ENCODE peak calls at places on chromosomes 7 and 10, in seven cellular contexts. Z is NT2/D1, I is kidney, M is neural progenitor cell, K is spleen, O is thoracic aorta, G is breast epithelium. F is an unnamed sample.

GRCh38 chr7:47265621-47266020 is 316.3 kb downstream of the TNS3 start:
- DNase-seq in M (no peak), O (no peak), Z (no peak), K (no peak), I (no peak), G (no peak), F (no peak)

GRCh38 chr7:5758753-5759330 is 22.6 kb downstream of the RNF216 start:
- DNase-seq in M (no peak), O (no peak), I (no peak), Z (no peak), G (no peak), K (no peak), F (no peak)

GRCh38 chr10:79488303-79488702 is 24.0 kb upstream of the EIF5AL1 start:
- DNase-seq in M (no peak), I (peak; percentile 90), G (peak; percentile 80), O (peak; percentile 43), Z (peak; percentile 25), K (no peak), F (no peak)

GRCh38 chr10:47322300-47323061 is at the start of gene GDF2:
- DNase-seq in Z (no peak), G (no peak), K (no peak), O (no peak), I (peak; percentile 65), M (no peak), F (no peak)

GRCh38 chr10:14010083-14010551 is 320.6 kb downstream of the FRMD4A start:
- DNase-seq in O (no peak), G (no peak), M (peak; percentile 27), K (no peak), Z (no peak), I (no peak), F (peak; percentile 38)

GRCh38 chr10:101137271-101137670 is 6.2 kb downstream of the TLX1 start:
- DNase-seq in I (peak; percentile 13), O (no peak), G (no peak), Z (no peak), K (no peak), M (no peak), F (no peak)

GRCh38 chr7:139855498-139856270 is 26.6 kb downstream of the TBXAS1 start:
- DNase-seq in O (no peak), K (peak; percentile 81), M (no peak), Z (no peak), I (no peak), G (no peak), F (no peak)

GRCh38 chr7:15424468-15424867 is 137.3 kb downstream of the AGMO start:
- DNase-seq in G (no peak), O (no peak), I (no peak), M (no peak), K (no peak), Z (no peak), F (no peak)

GRCh38 chr7:45590679-45591057 is 16.5 kb downstream of the ADCY1 start:
- DNase-seq in K (peak; percentile 72), O (no peak), I (peak; percentile 42), M (no peak), Z (no peak), G (no peak), F (no peak)

GRCh38 chr7:42869131-42870020 is 42.5 kb downstream of the C7orf25 start:
- DNase-seq in K (no peak), I (no peak), M (no peak), Z (no peak), O (no peak), G (no peak), F (no peak)

GRCh38 chr7:127107601-127108007 is 145.1 kb downstream of the GRM8 start:
- DNase-seq in I (no peak), M (peak; percentile 90), K (no peak), Z (peak; percentile 79), G (no peak), O (no peak), F (peak; percentile 92)

GRCh38 chr10:80333985-80334384 is 22.6 kb downstream of the DYDC1 start:
- DNase-seq in Z (no peak), O (no peak), K (no peak), M (no peak), I (no peak), G (no peak), F (no peak)

GRCh38 chr10:11447571-11447970 is 163.9 kb downstream of the USP6NL start:
- DNase-seq in I (no peak), O (no peak), K (no peak), M (no peak), G (no peak), Z (no peak), F (no peak)

GRCh38 chr7:25669954-25670841 is 441.9 kb upstream of the NPVF start:
- DNase-seq in K (no peak), Z (no peak), O (no peak), I (no peak), M (no peak), G (peak; percentile 66), F (no peak)

GRCh38 chr10:103792547-103792946 is 62.8 kb downstream of the SH3PXD2A start:
- DNase-seq in G (no peak), O (no peak), M (no peak), K (no peak), I (no peak), Z (no peak), F (no peak)

GRCh38 chr7:54879776-54880175 is 120.8 kb upstream of the SEC61G start:
- DNase-seq in I (no peak), O (no peak), G (no peak), M (no peak), K (no peak), Z (no peak), F (no peak)

GRCh38 chr7:147605326-147605725 is 985.2 kb upstream of the C7orf33 start:
- DNase-seq in K (no peak), G (no peak), M (no peak), Z (no peak), O (no peak), I (no peak), F (no peak)

GRCh38 chr10:29443745-29444523 is 155.1 kb downstream of the LYZL1 start:
- DNase-seq in M (no peak), I (no peak), Z (no peak), K (no peak), G (no peak), O (no peak), F (no peak)
- H3K4me1 ChIP-seq in M (no peaks in the 10 kb centered on the region), I (no peaks in the 10 kb centered on the region), Z (peaks cover 3% of the 10 kb centered on the region), K (peaks cover 13% of the 10 kb centered on the region), G (no peaks in the 10 kb centered on the region), O (peaks cover 11% of the 10 kb centered on the region), F (peaks cover 9% of the 10 kb centered on the region)

DNA sequence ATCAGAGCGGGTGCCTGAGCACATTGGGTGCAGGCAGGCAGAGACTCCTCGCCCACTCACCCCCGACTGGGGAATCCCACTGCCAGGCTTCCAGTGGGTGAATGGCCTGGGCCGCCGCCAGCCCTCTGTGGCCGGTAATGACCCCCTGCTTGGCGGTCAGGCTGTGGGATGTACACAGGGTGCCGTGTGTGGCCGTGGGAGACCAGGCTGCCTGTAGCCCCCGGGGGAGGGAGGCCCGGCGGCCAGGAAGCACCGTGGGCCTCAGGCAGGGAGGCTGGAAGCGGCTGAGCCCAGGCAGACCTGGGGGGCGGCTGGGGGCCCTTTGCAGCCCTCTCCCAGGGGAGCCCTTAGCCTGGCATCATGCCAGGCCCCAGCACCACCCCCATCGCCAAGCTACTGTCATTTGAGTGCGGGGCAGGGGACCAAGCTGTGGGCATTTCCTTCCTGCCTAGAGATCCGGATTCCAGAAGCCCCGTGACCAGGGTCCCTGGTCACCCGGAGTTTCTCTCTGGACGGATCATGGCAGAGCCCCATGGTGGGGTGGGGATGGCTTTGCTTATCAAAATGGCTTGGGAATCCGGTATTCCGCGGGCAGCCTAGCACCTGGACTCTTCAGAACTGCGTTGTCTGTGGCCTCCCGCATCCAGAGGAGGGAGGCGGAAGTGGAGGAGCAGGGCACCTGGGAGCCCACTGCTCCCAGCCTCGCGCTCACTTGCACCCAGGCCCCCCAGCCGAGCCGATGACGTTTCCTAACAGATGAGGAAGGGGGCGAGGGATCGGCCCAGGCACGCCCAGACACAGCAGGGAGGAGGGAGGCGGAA is 1.1 kb downstream of the TTYH3 start:
- DNase-seq in M (peak; percentile 57), K (peak; percentile 89), I (peak; percentile 89), O (no peak), G (peak; percentile 60), Z (no peak), F (no peak)
- H3K4me1 ChIP-seq in M (peaks cover 9% of the 10 kb centered on the region), K (peaks cover 80% of the 10 kb centered on the region), I (peaks cover 31% of the 10 kb centered on the region), O (peaks cover 58% of the 10 kb centered on the region), G (peaks cover 20% of the 10 kb centered on the region), Z (peaks cover 40% of the 10 kb centered on the region), F (peaks cover 16% of the 10 kb centered on the region)

DNA sequence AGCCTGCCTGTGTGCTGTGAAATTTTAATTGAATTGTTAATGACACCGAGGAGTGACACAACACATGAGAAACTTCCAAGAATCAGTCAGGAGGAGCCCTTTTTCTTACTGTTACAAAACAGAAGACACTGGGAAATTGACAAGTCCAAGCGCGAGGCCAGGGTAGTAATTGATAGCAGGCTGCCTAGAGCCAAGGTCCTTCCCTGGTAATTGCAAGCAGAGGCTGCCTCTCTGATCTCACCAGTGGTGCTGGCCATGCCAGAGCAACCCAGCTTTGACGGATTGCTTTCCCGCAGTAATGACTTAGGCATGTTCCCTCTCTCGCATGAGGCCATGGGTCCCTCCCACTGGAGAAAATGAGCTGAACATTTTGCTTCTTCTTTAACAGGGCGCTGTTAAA is 111.5 kb downstream of the LRMDA start:
- DNase-seq in G (peak; percentile 18), I (no peak), Z (no peak), M (peak; percentile 47), K (no peak), O (peak; percentile 45), F (peak; percentile 26)
- H3K4me1 ChIP-seq in G (no peaks in the 10 kb centered on the region), I (no peaks in the 10 kb centered on the region), Z (no peaks in the 10 kb centered on the region), M (peaks cover 76% of the 10 kb centered on the region), K (peaks cover 23% of the 10 kb centered on the region), O (peaks cover 59% of the 10 kb centered on the region), F (peaks cover 45% of the 10 kb centered on the region)

GRCh38 chr10:99983280-99983988 is 26.3 kb downstream of the DNMBP start:
- DNase-seq in K (no peak), G (no peak), Z (no peak), M (no peak), O (no peak), I (no peak), F (no peak)
- H3K4me1 ChIP-seq in K (peaks cover 63% of the 10 kb centered on the region), G (no peaks in the 10 kb centered on the region), Z (no peaks in the 10 kb centered on the region), M (peaks cover 16% of the 10 kb centered on the region), O (no peaks in the 10 kb centered on the region), I (peaks cover 34% of the 10 kb centered on the region), F (no peaks in the 10 kb centered on the region)

DNA sequence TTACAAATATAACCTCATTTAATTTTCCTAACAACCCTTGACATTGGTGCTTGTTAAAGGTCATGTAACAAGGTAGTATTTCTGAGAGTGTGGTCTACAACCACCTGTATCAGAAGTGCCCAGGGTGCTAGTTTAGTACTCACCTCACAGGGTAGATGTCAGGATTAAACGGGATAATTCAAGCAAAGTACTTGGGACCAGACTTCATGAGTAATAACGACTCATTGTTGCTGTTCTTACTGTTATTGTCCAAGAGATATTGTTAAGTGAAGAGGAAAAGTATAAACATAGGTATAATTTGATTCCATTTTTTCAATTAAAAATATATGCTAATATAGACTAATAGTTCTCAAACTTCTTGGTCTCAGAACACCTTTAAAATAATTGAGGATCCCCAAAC is 179.3 kb downstream of the WNT2 start:
- DNase-seq in O (no peak), K (no peak), M (no peak), Z (no peak), I (no peak), G (no peak), F (no peak)
- H3K4me1 ChIP-seq in O (no peaks in the 10 kb centered on the region), K (peaks cover 4% of the 10 kb centered on the region), M (peaks cover 8% of the 10 kb centered on the region), Z (no peaks in the 10 kb centered on the region), I (no peaks in the 10 kb centered on the region), G (no peaks in the 10 kb centered on the region), F (peaks cover 48% of the 10 kb centered on the region)

F was measured in GM23338.